ENCODE peak calls at places on chromosome 12, in five cellular contexts. One of them, this sample, is unnamed.

GRCh38 chr12:99686142-99686541 is 38.6 kb downstream of the GARIN6 start:
- DNase-seq in breast epithelium: no peak
- DNase-seq in astrocyte of the spinal cord: no peak
- DNase-seq in GM20000: no peak
- DNase-seq in heart right ventricle: no peak
- DNase-seq in this sample: no peak

GRCh38 chr12:64187370-64187769 is 34.7 kb downstream of the KICS2 start:
- DNase-seq in astrocyte of the spinal cord: peak
- DNase-seq in heart right ventricle: no peak
- DNase-seq in breast epithelium: no peak
- DNase-seq in GM20000: no peak
- DNase-seq in this sample: no peak

GRCh38 chr12:94760786-94761185 is 110.4 kb upstream of the TMCC3 start:
- DNase-seq in GM20000: no peak
- DNase-seq in heart right ventricle: no peak
- DNase-seq in astrocyte of the spinal cord: no peak
- DNase-seq in breast epithelium: no peak
- DNase-seq in this sample: no peak

GRCh38 chr12:110577717-110578521 is 5.2 kb downstream of the PPTC7 start:
- DNase-seq in astrocyte of the spinal cord: peak
- DNase-seq in GM20000: peak
- DNase-seq in heart right ventricle: no peak
- DNase-seq in breast epithelium: no peak
- DNase-seq in this sample: peak

GRCh38 chr12:73798523-73798922 is 739.1 kb upstream of the ATXN7L3B start:
- DNase-seq in GM20000: no peak
- DNase-seq in breast epithelium: no peak
- DNase-seq in heart right ventricle: no peak
- DNase-seq in astrocyte of the spinal cord: peak
- DNase-seq in this sample: no peak

GRCh38 chr12:1553987-1554982 is 40.1 kb downstream of the FBXL14 start:
- DNase-seq in breast epithelium: no peak
- DNase-seq in GM20000: peak
- DNase-seq in astrocyte of the spinal cord: no peak
- DNase-seq in heart right ventricle: no peak
- DNase-seq in this sample: peak

GRCh38 chr12:7068240-7068993 is 7.9 kb downstream of the C1S start:
- DNase-seq in breast epithelium: no peak
- DNase-seq in astrocyte of the spinal cord: no peak
- DNase-seq in heart right ventricle: peak
- DNase-seq in GM20000: no peak
- DNase-seq in this sample: no peak

GRCh38 chr12:33703221-33703620 is 263.6 kb upstream of the SYT10 start:
- DNase-seq in astrocyte of the spinal cord: no peak
- DNase-seq in breast epithelium: no peak
- DNase-seq in GM20000: no peak
- DNase-seq in heart right ventricle: no peak
- DNase-seq in this sample: no peak

GRCh38 chr12:112130461-112130998 is 5.2 kb downstream of the TRAFD1 start:
- DNase-seq in GM20000: peak
- DNase-seq in astrocyte of the spinal cord: peak
- DNase-seq in breast epithelium: no peak
- DNase-seq in heart right ventricle: no peak
- DNase-seq in this sample: peak

GRCh38 chr12:10617868-10618267 is 4.5 kb upstream of the MAGOHB start:
- DNase-seq in astrocyte of the spinal cord: no peak
- DNase-seq in breast epithelium: no peak
- DNase-seq in heart right ventricle: no peak
- DNase-seq in GM20000: no peak
- DNase-seq in this sample: no peak

GRCh38 chr12:10612954-10613333 is 465 bp downstream of the MAGOHB start:
- DNase-seq in astrocyte of the spinal cord: no peak
- DNase-seq in breast epithelium: no peak
- DNase-seq in heart right ventricle: no peak
- DNase-seq in GM20000: no peak
- DNase-seq in this sample: no peak

GRCh38 chr12:10614056-10614370 is 604 bp upstream of the MAGOHB start:
- DNase-seq in astrocyte of the spinal cord: no peak
- DNase-seq in heart right ventricle: no peak
- DNase-seq in GM20000: no peak
- DNase-seq in breast epithelium: no peak
- DNase-seq in this sample: peak

GRCh38 chr12:10613334-10614055 is at the start of gene MAGOHB:
- DNase-seq in GM20000: peak
- DNase-seq in astrocyte of the spinal cord: peak
- DNase-seq in heart right ventricle: peak
- DNase-seq in breast epithelium: peak
- DNase-seq in this sample: peak

DNA sequence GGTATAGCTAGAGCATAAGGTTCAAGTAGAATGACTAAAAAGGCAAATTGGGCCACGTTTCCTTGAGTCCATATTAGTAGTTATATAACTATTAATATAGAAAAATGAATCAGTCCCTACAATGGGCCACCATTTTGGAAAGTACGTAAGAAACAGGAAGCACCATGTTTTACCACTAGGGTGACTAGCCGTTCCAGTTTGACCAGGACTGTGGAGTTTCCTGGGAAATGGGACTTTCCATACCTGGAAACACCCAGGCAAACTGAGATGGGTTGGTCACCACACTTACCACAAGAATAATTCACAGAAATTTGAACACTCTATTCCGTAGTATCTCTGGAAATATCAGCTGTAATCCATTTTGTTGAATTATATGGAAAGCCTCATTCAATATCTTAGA is 2.1 kb upstream of the MAGOHB start:
- DNase-seq in heart right ventricle: no peak
- DNase-seq in breast epithelium: no peak
- DNase-seq in GM20000: no peak
- DNase-seq in astrocyte of the spinal cord: no peak
- DNase-seq in this sample: no peak
- TF ChIP-seq CTCF in heart right ventricle: no peak
- TF ChIP-seq CTCF in breast epithelium: no peak
- TF ChIP-seq CTCF in GM20000: no peak
- TF ChIP-seq CTCF in astrocyte of the spinal cord: no peak
- TF ChIP-seq CTCF in this sample: no peak

GRCh38 chr12:113759135-113759534 is 207.0 kb downstream of the RBM19 start:
- DNase-seq in GM20000: no peak
- DNase-seq in heart right ventricle: no peak
- DNase-seq in breast epithelium: no peak
- DNase-seq in astrocyte of the spinal cord: no peak
- DNase-seq in this sample: no peak

GRCh38 chr12:113758165-113758924 is 207.8 kb downstream of the RBM19 start:
- DNase-seq in astrocyte of the spinal cord: no peak
- DNase-seq in heart right ventricle: no peak
- DNase-seq in breast epithelium: no peak
- DNase-seq in GM20000: no peak
- DNase-seq in this sample: no peak

GRCh38 chr12:113755098-113755497 is 211.0 kb downstream of the RBM19 start:
- DNase-seq in GM20000: no peak
- DNase-seq in heart right ventricle: no peak
- DNase-seq in astrocyte of the spinal cord: no peak
- DNase-seq in breast epithelium: no peak
- DNase-seq in this sample: no peak

GRCh38 chr12:113756609-113757008 is 209.5 kb downstream of the RBM19 start:
- DNase-seq in breast epithelium: no peak
- DNase-seq in heart right ventricle: no peak
- DNase-seq in GM20000: no peak
- DNase-seq in astrocyte of the spinal cord: no peak
- DNase-seq in this sample: no peak

DNA sequence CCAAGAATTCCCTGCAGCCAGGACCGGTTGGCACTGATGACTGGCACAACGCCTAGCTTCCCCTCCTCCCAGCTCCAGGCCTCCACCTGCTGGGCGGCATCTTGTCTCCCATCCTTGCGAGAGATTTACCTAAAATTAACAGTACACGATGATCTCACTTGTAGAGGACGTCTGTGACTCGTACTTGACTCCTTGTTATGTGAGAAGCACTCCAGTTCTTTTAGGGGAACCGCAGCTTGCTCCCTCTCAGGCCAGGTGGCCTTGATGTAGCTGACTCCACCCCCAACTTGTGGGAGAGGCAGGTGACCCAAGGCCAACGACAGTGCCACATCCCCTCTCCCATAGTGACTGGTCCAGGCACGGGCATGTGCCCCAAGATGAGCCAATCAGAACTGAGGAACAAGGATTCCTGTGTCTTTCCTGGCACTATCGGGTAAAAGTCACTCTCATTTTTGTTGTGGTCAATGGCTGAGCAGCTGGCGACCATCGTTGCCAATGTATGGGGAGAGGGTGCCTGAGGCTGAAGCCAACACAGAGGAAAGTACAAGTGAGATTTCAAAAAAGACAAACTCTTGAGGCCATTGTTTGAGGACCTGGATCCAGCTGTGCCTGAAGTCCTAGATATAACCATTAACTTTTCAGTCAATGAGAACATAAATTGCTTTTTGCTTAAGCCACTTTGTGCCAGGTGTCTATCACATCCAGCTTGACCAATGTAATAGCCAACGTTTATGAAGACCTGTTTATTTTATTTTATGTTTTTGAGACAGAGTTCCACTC is 208.7 kb downstream of the RBM19 start:
- DNase-seq in GM20000: no peak
- DNase-seq in heart right ventricle: no peak
- DNase-seq in breast epithelium: no peak
- DNase-seq in astrocyte of the spinal cord: no peak
- DNase-seq in this sample: no peak
- TF ChIP-seq CTCF in GM20000: no peak
- TF ChIP-seq CTCF in heart right ventricle: no peak
- TF ChIP-seq CTCF in breast epithelium: no peak
- TF ChIP-seq CTCF in astrocyte of the spinal cord: no peak
- TF ChIP-seq CTCF in this sample: no peak

GRCh38 chr12:48936379-48936979 is 11.2 kb upstream of the FKBP11 start:
- DNase-seq in breast epithelium: peak
- DNase-seq in heart right ventricle: peak
- DNase-seq in astrocyte of the spinal cord: peak
- DNase-seq in GM20000: peak
- DNase-seq in this sample: peak
- TF ChIP-seq CTCF in breast epithelium: peak
- TF ChIP-seq CTCF in heart right ventricle: peak
- TF ChIP-seq CTCF in astrocyte of the spinal cord: peak
- TF ChIP-seq CTCF in GM20000: peak
- TF ChIP-seq CTCF in this sample: peak

DNA sequence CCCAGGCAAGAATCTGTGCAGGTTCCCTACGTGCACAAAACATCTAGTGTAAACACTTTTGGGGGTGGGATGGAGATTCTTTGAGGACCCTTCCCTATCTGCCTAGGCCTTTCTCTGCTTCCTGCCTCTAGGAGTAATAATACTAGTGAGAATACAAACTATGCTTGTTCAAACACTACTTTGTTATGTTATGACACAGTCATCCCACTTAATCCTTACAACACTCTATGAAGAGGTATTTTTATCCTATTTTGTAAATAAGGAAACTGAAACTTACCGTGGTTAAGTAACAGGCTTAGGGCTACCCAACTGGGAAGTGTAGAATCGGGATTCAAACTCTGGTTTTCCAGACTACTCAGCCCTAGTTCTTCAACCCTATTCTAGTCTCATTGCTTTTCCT is 96.5 kb downstream of the KCNA5 start:
- DNase-seq in heart right ventricle: no peak
- DNase-seq in GM20000: no peak
- DNase-seq in breast epithelium: no peak
- DNase-seq in astrocyte of the spinal cord: no peak
- DNase-seq in this sample: no peak
- TF ChIP-seq CTCF in heart right ventricle: no peak
- TF ChIP-seq CTCF in GM20000: no peak
- TF ChIP-seq CTCF in breast epithelium: no peak
- TF ChIP-seq CTCF in astrocyte of the spinal cord: no peak
- TF ChIP-seq CTCF in this sample: no peak

DNA sequence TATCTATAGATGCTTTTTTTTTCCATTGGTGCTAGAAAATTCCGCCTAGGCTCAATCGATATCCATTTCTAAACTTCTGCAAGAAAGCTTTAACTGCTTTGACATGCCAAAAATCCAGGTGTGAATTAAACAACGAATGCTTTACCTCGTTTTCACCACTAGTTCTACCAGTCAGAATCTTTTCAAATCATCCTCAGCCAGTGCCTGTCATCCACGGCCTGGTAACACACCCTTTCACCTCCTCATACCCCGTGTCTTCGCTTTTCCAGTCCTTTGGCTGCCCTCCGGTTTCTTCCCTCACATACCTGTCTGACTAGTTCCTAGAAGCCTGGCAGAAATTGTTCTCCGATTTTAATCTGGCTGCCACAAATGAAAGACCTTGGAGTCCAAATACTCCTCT is 1.4 kb upstream of the PHC1 start:
- DNase-seq in heart right ventricle: no peak
- DNase-seq in breast epithelium: peak
- DNase-seq in astrocyte of the spinal cord: no peak
- DNase-seq in GM20000: peak
- DNase-seq in this sample: no peak
- TF ChIP-seq CTCF in heart right ventricle: peak
- TF ChIP-seq CTCF in breast epithelium: peak
- TF ChIP-seq CTCF in astrocyte of the spinal cord: no peak
- TF ChIP-seq CTCF in GM20000: no peak
- TF ChIP-seq CTCF in this sample: no peak